ENCODE peak calls at places on chromosomes 12 and 14, in ten cellular contexts. A is stomach, O is body of pancreas, H is NB4, E is breast epithelium, M is heart left ventricle, Q is spleen, B is Peyer's patch, F is esophagus muscularis mucosa, D is GM12878. Z is an unnamed sample.

GRCh38 chr12:89212339-89212771 is 139.9 kb downstream of the DUSP6 start:
- DNase-seq in Q (no peak), B (no peak), E (no peak), D (no peak), M (peak; percentile 52), A (peak; percentile 34), H (peak; percentile 32), F (no peak), O (no peak), Z (no peak)

GRCh38 chr12:47155457-47156166 is 75.9 kb upstream of the AMIGO2 start:
- DNase-seq in O (peak; percentile 11), M (no peak), A (no peak), E (no peak), F (no peak), B (no peak), Q (no peak), H (no peak), D (no peak), Z (peak; percentile 81)

GRCh38 chr14:74611672-74612345 is at the start of gene LTBP2:
- DNase-seq in O (peak; percentile 33), D (no peak), H (peak; percentile 38), E (no peak), M (no peak), Q (peak; percentile 86), A (no peak), B (no peak), F (no peak), Z (peak; percentile 27)

GRCh38 chr12:44653886-44654527 is 222.1 kb downstream of the NELL2 start:
- DNase-seq in F (no peak), H (no peak), B (no peak), A (no peak), Q (no peak), M (no peak), D (no peak), E (no peak), O (no peak), Z (no peak)

GRCh38 chr12:102879144-102879763 is 37.8 kb downstream of the PAH start:
- DNase-seq in F (no peak), Q (no peak), A (no peak), O (peak; percentile 58), D (peak; percentile 51), H (peak; percentile 77), E (no peak), M (no peak), B (no peak), Z (peak; percentile 12)

GRCh38 chr12:11513288-11513687 is 117.9 kb upstream of the PRB2 start:
- DNase-seq in O (no peak), D (no peak), H (peak; percentile 33), E (no peak), M (no peak), Q (no peak), B (no peak), F (no peak), A (no peak), Z (no peak)

GRCh38 chr14:22598896-22599244 is 770 bp downstream of the ABHD4 start:
- DNase-seq in F (no peak), A (peak; percentile 64), B (peak; percentile 74), H (no peak), M (no peak), E (no peak), Q (no peak), O (peak; percentile 76), D (no peak), Z (peak; percentile 81)

GRCh38 chr12:122730215-122731014 is at the start of gene HCAR1:
- DNase-seq in D (no peak), F (no peak), A (peak; percentile 37), H (no peak), M (no peak), O (no peak), E (peak; percentile 59), Q (peak; percentile 54), B (peak; percentile 34), Z (no peak)

GRCh38 chr12:10672231-10672868 is 1.5 kb downstream of the STYK1 start:
- DNase-seq in M (no peak), H (no peak), Q (no peak), D (no peak), F (no peak), E (no peak), A (peak; percentile 68), O (no peak), B (peak; percentile 84), Z (no peak)

GRCh38 chr14:93286212-93286890 is 46.5 kb downstream of the BTBD7 start:
- DNase-seq in H (no peak), Q (no peak), D (no peak), O (no peak), F (no peak), E (no peak), M (no peak), B (no peak), A (no peak), Z (peak; percentile 44)

GRCh38 chr14:34857689-34858449 is 17.3 kb downstream of the BAZ1A start:
- DNase-seq in A (no peak), F (no peak), D (no peak), O (no peak), H (peak; percentile 71), Q (no peak), M (no peak), B (no peak), E (no peak), Z (no peak)

GRCh38 chr12:5222011-5222461 is 178.4 kb downstream of the KCNA5 start:
- DNase-seq in E (no peak), D (no peak), Q (no peak), M (no peak), H (no peak), B (no peak), F (no peak), A (no peak), O (no peak), Z (no peak)

GRCh38 chr12:26156201-26156871 is 31.5 kb upstream of the BHLHE41 start:
- DNase-seq in D (peak; percentile 99), M (no peak), F (no peak), E (no peak), H (peak; percentile 31), B (peak; percentile 75), O (no peak), A (no peak), Q (no peak), Z (no peak)
- TF ChIP-seq POLR2A in D (peak; percentile 51), M (no peak), F (no peak), E (no peak), H (no peak), B (no peak), O (no peak), A (no peak), Q (peak; percentile 10), Z (no peak)

GRCh38 chr12:51269174-51270066 is 795 bp downstream of the SMAGP start:
- DNase-seq in A (peak; percentile 69), M (peak; percentile 45), H (peak; percentile 37), E (no peak), B (peak; percentile 89), F (no peak), Q (peak; percentile 91), D (no peak), O (peak; percentile 75), Z (peak; percentile 69)

GRCh38 chr12:51275088-51275487 is 4.9 kb upstream of the SMAGP start:
- DNase-seq in M (no peak), E (no peak), F (no peak), O (no peak), A (no peak), H (no peak), D (no peak), Q (no peak), B (no peak), Z (no peak)

GRCh38 chr12:51270847-51271518 is 768 bp upstream of the SMAGP start:
- DNase-seq in O (peak; percentile 57), B (no peak), A (no peak), H (peak; percentile 34), F (no peak), Q (no peak), M (no peak), E (no peak), D (no peak), Z (no peak)

GRCh38 chr12:51265024-51265423 is 5.2 kb downstream of the SMAGP start:
- DNase-seq in M (no peak), O (no peak), H (no peak), Q (no peak), F (no peak), D (peak; percentile 24), A (no peak), E (no peak), B (no peak), Z (no peak)

DNA sequence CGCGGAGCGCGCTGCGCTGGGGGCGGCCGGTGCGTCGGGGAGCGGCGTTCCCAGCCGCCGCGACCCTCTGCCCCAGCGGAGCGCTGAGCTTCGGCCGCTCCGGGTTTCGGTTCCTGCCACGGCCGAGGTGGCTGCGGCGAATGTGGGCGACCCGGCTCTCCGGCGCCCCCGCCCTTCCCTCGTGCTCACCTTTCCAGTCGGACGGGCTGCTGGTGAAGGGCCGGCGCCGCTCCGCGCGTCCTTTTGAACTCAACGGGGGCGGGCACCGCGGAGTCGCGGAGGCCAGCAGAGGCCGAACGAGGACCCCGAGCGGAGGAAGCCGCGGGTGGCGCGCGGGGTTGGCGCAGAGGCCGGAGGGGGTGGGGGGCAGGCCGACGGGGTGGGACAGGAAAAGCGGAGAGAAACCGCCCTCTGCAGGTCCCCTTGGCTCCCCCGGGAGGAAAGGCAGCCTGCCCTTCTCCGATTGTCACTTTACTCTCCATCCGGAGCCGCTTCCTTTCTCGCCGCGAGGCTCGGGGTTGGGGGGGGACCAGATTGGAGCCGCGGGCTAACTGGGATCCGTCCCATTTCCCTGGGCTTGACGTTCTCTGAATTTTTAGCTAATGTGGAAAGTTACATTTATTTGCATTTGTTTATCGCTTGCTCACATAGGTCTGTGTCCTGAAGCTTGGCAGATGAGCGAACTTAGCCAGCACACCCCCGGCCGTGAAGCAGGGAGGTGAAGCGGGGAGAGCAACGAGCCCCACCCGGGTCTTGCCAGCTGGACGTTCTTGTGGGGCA is at the start of gene SMAGP:
- DNase-seq in M (peak; percentile 77), F (no peak), H (peak; percentile 73), D (no peak), O (peak; percentile 85), B (peak; percentile 88), A (peak; percentile 88), Q (peak; percentile 90), E (peak; percentile 85), Z (peak; percentile 41)
- TF ChIP-seq POLR2A in M (no peak), F (no peak), H (no peak), D (no peak), O (peak; percentile 67), B (peak; percentile 58), A (no peak), Q (no peak), E (no peak), Z (no peak)

DNA sequence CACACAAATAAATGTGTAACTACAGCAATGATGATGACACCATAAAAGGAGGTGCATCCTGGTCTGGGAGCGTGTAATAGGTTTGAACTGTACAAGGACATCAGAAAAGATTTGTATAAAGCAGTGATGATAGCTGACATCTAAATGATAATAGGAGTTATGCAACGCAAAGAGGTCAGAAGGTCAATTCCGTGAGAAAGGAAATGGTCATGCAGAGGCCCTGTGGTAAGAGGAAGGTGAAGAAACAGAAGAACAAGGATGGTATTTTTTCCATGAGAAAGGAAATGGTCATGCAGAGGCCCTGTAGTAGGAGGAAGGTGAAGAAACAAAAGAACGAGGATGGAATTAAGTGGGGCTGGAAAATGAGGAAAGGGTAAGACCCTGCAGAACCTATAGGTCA is 106.7 kb upstream of the TMPO start:
- DNase-seq in E (no peak), F (no peak), O (no peak), Q (no peak), H (peak; percentile 57), B (no peak), M (no peak), D (no peak), A (no peak), Z (no peak)
- TF ChIP-seq POLR2A in E (no peak), F (no peak), O (no peak), Q (no peak), H (no peak), B (no peak), M (no peak), D (no peak), A (no peak), Z (no peak)

GRCh38 chr12:111425655-111426054 is 19.9 kb downstream of the SH2B3 start:
- DNase-seq in M (no peak), O (no peak), F (no peak), E (no peak), A (no peak), B (no peak), Q (no peak), D (no peak), H (no peak), Z (no peak)
- TF ChIP-seq POLR2A in M (no peak), O (no peak), F (no peak), E (no peak), A (no peak), B (no peak), Q (no peak), D (no peak), H (no peak), Z (no peak)